ENCODE peak calls at places on chromosomes 2 and 18, in four cellular contexts. B, G, M and C are unnamed samples.

GRCh38 chr2:172083725-172084483 is 1.4 kb upstream of the DLX1 start:
- DNase-seq in B (no peak), G (no peak), M (peak), C (no peak)

GRCh38 chr18:26462304-26462703 is 86.0 kb downstream of the KCTD1 start:
- DNase-seq in B (no peak), G (no peak), M (no peak), C (no peak)

GRCh38 chr2:191315365-191315752 is 70.2 kb downstream of the MYO1B start:
- DNase-seq in B (no peak), G (no peak), M (no peak), C (no peak)

GRCh38 chr2:238700122-238700457 is 147.8 kb upstream of the TWIST2 start:
- DNase-seq in G (no peak), M (peak), B (no peak), C (no peak)

GRCh38 chr18:79681484-79682387 is 2.1 kb downstream of the CTDP1 start:
- DNase-seq in B (no peak), M (no peak), G (no peak), C (no peak)

GRCh38 chr2:100891911-100892642 is 72.1 kb downstream of the NPAS2 start:
- DNase-seq in M (peak), B (peak), G (no peak), C (peak)

GRCh38 chr2:71748227-71748626 is 294.9 kb downstream of the DYSF start:
- DNase-seq in B (no peak), M (peak), G (no peak), C (no peak)

GRCh38 chr18:2881088-2881487 is 34.3 kb downstream of the EMILIN2 start:
- DNase-seq in M (no peak), B (no peak), G (no peak), C (no peak)

GRCh38 chr18:364221-364620 is 96.4 kb upstream of the THOC1 start:
- DNase-seq in B (no peak), G (no peak), M (peak), C (no peak)